ENCODE peak calls at places on chromosomes 6 and 20, in five cellular contexts. W is astrocyte of the spinal cord, X is WTC11, L is RPMI8226, I is cardiac fibroblast. D is an unnamed sample.

GRCh38 chr20:53708129-53708968 is 114.7 kb upstream of the ZNF217 start:
- DNase-seq in W (peak; percentile 91), X (no peak), L (no peak), I (peak; percentile 22), D (peak; percentile 22)

GRCh38 chr20:16381444-16381843 is 191.8 kb downstream of the KIF16B start:
- DNase-seq in W (no peak), X (no peak), L (no peak), I (no peak), D (no peak)

GRCh38 chr20:35318502-35319157 is 26.4 kb upstream of the FAM83C start:
- DNase-seq in W (peak; percentile 86), X (no peak), L (no peak), I (peak; percentile 63), D (peak; percentile 70)

GRCh38 chr6:143167224-143167623 is 106.5 kb downstream of the AIG1 start:
- DNase-seq in W (no peak), X (no peak), L (no peak), I (no peak), D (no peak)

GRCh38 chr20:43716123-43716522 is 10.7 kb downstream of the GTSF1L start:
- DNase-seq in W (no peak), X (no peak), L (no peak), I (no peak), D (no peak)

GRCh38 chr6:166318227-166318626 is 10.0 kb upstream of the PRR18 start:
- DNase-seq in W (no peak), X (no peak), L (no peak), I (no peak), D (no peak)

GRCh38 chr20:56676001-56676400 is 46.9 kb downstream of the TFAP2C start:
- DNase-seq in W (no peak), X (no peak), L (peak; percentile 85), I (no peak), D (no peak)

GRCh38 chr6:159852877-159853276 is 37.9 kb upstream of the MAS1 start:
- DNase-seq in W (no peak), X (no peak), L (peak; percentile 58), I (peak; percentile 53), D (no peak)

GRCh38 chr20:24657211-24657610 is 187.8 kb downstream of the SYNDIG1 start:
- DNase-seq in W (peak; percentile 91), X (no peak), L (no peak), I (peak; percentile 28), D (no peak)

GRCh38 chr6:85008311-85009015 is 244.1 kb upstream of the TBX18 start:
- DNase-seq in W (peak; percentile 61), X (no peak), L (no peak), I (peak; percentile 64), D (no peak)

GRCh38 chr6:73733791-73734190 is 37.8 kb downstream of the CD109 start:
- DNase-seq in W (no peak), X (no peak), L (no peak), I (no peak), D (no peak)

GRCh38 chr6:138821519-138821918 is 25.6 kb downstream of the ECT2L start:
- DNase-seq in W (no peak), X (no peak), L (no peak), I (no peak), D (no peak)

GRCh38 chr6:136252441-136252840 is 2.3 kb upstream of the MTFR2 start:
- DNase-seq in W (no peak), X (no peak), L (no peak), I (no peak), D (no peak)

GRCh38 chr20:4867036-4867435 is 134.3 kb downstream of the SLC23A2 start:
- DNase-seq in W (no peak), X (no peak), L (no peak), I (no peak), D (no peak)

GRCh38 chr6:158752613-158753012 is 66.6 kb downstream of the EZR start:
- DNase-seq in W (no peak), X (no peak), L (peak; percentile 44), I (peak; percentile 55), D (no peak)

GRCh38 chr6:42929928-42930360 is 664 bp downstream of the CNPY3 start:
- DNase-seq in W (peak; percentile 70), X (no peak), L (peak; percentile 87), I (peak; percentile 66), D (peak; percentile 28)

D was measured in T1000.